ENCODE peak calls at places on chromosomes 16 and 17, in seven cellular contexts. R is PC-3, C is ovary, O is mucosa of descending colon, B is iPS DF 6.9, I is tibial nerve, F is HL-60. Q is an unnamed sample.

GRCh38 chr16:48381201-48381600 is 4.0 kb downstream of the SIAH1 start:
- DNase-seq in F (no peak), O (no peak), C (no peak), I (no peak), B (no peak), R (no peak), Q (peak)

GRCh38 chr16:24538756-24539294 is 541 bp upstream of the RBBP6 start:
- DNase-seq in B (peak), I (no peak), F (no peak), R (peak), O (no peak), C (no peak), Q (no peak)

GRCh38 chr16:87602005-87602790 is at the start of gene JPH3:
- DNase-seq in I (no peak), O (no peak), R (no peak), F (no peak), C (no peak), B (peak), Q (no peak)

GRCh38 chr17:40070895-40071719 is 8.3 kb downstream of the THRA start:
- DNase-seq in O (peak), F (peak), I (peak), R (no peak), C (peak), B (no peak), Q (no peak)

GRCh38 chr17:35907691-35908090 is 22.9 kb downstream of the RDM1 start:
- DNase-seq in B (no peak), R (no peak), F (no peak), O (no peak), C (no peak), I (no peak), Q (no peak)

GRCh38 chr16:17724242-17724898 is 253.6 kb upstream of the XYLT1 start:
- DNase-seq in F (no peak), B (no peak), I (no peak), O (no peak), C (no peak), R (no peak), Q (peak)

GRCh38 chr16:9122342-9122741 is 30.9 kb downstream of the HAPSTR1 start:
- DNase-seq in C (no peak), R (no peak), F (no peak), I (no peak), B (no peak), O (no peak), Q (no peak)

GRCh38 chr17:3834811-3835210 is 11.2 kb downstream of the NCBP3 start:
- DNase-seq in R (no peak), C (no peak), O (no peak), B (no peak), F (peak), I (no peak), Q (no peak)

GRCh38 chr17:45388604-45389325 is 43.9 kb downstream of the ARHGAP27 start:
- DNase-seq in C (no peak), F (no peak), R (peak), O (no peak), I (no peak), B (no peak), Q (peak)

GRCh38 chr17:42536372-42537155 is 523 bp downstream of the NAGLU start:
- DNase-seq in I (peak), B (no peak), R (peak), F (peak), C (peak), O (peak), Q (peak)

DNA sequence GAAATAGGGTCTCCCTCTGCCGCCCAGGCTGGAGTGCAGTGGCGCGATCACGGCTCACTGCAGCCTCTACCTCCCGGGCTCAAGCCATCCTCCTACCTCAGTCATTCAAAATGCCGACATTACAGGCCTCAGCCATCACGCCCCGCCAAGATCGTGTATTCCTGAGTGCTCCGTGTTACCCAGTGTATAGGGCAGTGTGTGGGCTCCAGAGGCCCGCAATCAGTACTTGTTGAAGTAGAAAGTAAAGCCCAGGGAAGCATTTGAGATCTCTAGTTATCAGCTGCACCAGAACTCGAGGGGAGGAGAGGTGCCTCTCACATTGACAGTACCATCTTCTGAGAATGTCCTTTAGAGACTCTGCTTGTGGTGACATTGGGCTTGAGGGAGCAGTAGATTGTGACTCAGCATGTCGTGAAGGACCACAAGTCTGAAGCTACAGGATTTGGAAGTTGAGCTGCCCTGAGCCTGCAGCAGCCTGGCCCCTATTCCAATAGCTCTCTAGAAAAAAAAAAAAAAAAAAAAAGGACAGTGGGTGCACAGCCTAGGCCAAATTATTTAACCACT is 1.1 kb upstream of the PRPSAP1 start:
- DNase-seq in F (peak), I (no peak), O (no peak), C (no peak), B (no peak), R (peak), Q (no peak)
- H3K4me3 ChIP-seq in F (no peak), I (no peak), O (no peak), C (no peak), B (no peak), R (peak), Q (no peak)

GRCh38 chr17:78173025-78173715 is 4.8 kb downstream of the SYNGR2 start:
- DNase-seq in O (peak), C (no peak), I (no peak), R (no peak), F (no peak), B (no peak), Q (no peak)

GRCh38 chr17:78175643-78175981 is 7.2 kb downstream of the SYNGR2 start:
- DNase-seq in I (no peak), B (no peak), F (no peak), O (no peak), R (no peak), C (no peak), Q (no peak)

GRCh38 chr17:78174870-78175642 is 6.7 kb downstream of the SYNGR2 start:
- DNase-seq in B (no peak), C (no peak), I (no peak), O (peak), F (no peak), R (no peak), Q (no peak)

GRCh38 chr17:78172284-78173024 is 4.1 kb downstream of the SYNGR2 start:
- DNase-seq in R (no peak), I (no peak), B (no peak), C (peak), F (peak), O (peak), Q (no peak)

GRCh38 chr17:78174332-78174869 is 6.0 kb downstream of the SYNGR2 start:
- DNase-seq in F (no peak), C (no peak), O (peak), R (peak), B (no peak), I (no peak), Q (no peak)
- H3K4me3 ChIP-seq in F (no peak), C (no peak), O (no peak), R (no peak), B (no peak), I (no peak), Q (no peak)

DNA sequence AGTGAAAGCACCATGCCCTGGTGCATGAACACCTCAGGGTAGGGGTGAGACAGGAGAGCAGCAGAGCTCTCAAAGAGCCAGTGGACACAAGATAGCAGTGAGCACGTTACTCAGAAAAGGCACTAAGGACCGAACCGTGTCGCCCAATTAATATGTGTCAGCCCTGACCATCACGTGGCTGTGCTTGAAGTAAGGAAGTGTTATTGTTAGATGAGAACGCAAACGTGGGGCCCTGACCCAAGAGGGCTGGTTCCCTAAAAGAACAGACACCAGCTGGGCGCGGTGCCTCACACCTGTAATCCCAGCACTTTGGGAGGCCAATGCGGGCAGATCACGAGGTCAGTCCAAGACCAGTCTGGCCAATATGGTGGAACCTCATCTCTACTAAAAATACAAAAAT is 16.3 kb downstream of the AXIN1 start:
- DNase-seq in C (no peak), I (no peak), O (no peak), F (peak), R (no peak), B (no peak), Q (no peak)
- H3K4me3 ChIP-seq in C (no peak), I (no peak), O (no peak), F (no peak), R (no peak), B (no peak), Q (no peak)

DNA sequence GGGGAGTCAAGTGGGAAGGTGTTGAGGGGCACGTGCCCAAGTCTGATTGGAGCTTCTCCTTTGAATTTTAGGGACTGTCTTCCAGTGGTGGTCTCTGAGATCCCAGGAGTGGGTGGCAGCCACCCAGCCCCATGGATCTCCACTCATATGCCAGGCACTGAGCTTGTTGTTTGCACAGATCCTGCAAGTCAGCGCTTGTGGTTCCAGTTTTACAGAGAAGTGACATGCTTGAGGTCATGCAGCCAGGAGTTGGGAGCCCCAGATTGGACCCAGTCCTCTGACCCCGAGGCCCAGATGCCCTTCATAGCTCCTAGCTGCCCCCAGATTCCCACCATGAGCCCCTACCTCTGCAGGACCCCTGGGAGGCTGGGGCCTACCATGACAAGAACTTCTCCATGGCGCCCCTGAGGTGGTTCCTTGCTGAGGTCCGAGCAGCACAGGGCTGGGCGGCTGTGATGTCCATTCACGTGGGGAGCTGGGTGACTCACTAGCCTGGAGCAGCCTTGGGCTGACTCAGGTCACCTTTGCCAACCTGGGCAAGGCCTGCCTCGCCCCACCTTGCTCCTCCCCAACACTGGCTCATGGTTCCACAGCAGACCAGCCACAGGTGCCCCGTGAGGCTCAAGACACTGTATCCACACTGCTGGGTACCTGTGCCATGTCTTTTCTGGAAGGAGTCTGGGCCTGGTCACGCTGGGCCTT is 47.4 kb downstream of the RAI1 start:
- DNase-seq in F (no peak), I (no peak), B (no peak), R (peak), C (no peak), O (no peak), Q (no peak)
- H3K4me3 ChIP-seq in F (no peak), I (no peak), B (no peak), R (no peak), C (no peak), O (no peak), Q (no peak)

GRCh38 chr16:3186946-3187690 is 886 bp upstream of the OR1F1 start:
- DNase-seq in O (no peak), I (no peak), R (no peak), F (no peak), B (no peak), C (no peak), Q (no peak)
- H3K4me3 ChIP-seq in O (no peak), I (no peak), R (no peak), F (no peak), B (no peak), C (no peak), Q (no peak)

DNA sequence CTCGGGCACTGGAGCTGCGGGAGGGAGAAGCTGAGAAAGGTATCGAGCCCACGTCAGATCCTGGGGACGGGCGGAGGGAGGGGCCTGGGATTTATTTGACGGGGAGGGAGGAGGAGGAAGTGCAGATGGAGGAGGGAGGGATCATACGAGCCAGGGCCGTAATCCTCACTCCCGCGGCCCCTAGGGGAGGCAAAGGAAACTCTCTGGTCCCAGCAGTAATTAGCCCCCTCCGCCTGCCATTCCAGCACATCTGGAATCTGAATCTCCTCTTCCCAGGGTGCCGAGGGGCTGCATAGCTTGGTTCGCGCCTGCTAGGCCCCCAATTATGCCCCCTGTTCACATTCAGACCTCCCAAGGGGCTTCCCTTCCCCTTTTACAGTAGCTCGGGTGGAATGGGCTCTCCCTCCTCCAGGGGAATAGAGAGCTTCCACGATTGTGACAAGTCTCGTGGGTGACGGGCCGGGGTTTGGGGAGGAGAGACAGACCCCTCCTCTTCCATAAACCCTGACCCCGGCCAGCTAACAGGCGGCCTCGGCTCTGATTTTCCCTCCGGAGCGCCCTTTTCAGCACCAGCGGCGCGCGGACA is at the start of gene SEZ6L2:
- DNase-seq in B (peak), I (no peak), R (peak), F (peak), C (peak), O (peak), Q (peak)
- H3K4me3 ChIP-seq in B (peak), I (peak), R (peak), F (peak), C (peak), O (peak), Q (peak)

DNA sequence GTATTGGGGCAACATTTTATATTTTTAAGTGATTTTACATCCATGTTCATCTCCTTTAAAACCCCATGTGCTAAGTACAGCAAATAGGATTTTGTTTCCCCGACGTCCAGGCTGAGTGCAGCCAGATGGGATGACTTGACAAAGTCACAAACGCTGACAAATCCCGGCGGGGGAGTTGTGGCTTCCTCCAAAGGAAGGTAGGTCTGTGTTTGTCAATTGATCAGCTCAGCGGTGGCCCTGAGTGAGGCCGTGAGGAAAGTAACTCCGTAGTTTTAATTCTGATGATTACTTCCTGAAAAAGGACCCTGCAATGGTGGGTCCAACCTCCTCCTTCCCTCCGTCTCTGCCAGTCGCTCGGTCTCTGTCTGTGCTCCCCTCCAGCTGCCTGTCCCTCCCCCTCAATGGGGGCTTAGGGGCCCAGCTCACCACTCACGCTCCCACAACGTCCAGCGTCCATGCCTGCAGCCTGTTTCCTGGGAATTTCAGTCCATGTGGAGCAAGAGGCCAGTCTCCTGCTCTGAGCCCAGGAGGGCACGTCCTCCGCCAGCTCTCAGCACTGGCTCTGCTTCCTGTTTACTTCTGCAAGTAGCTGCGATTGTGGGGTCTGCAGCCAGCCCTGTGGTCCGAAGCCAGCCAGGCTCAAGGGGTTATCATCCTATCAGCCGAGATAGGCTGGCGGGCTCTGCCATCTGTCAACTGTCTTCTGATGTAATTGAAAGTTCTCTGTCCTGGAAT is 209.4 kb upstream of the FOXF1 start:
- DNase-seq in O (no peak), R (no peak), B (no peak), F (no peak), I (no peak), C (no peak), Q (peak)
- H3K4me3 ChIP-seq in O (no peak), R (no peak), B (no peak), F (no peak), I (no peak), C (no peak), Q (peak)

GRCh38 chr17:47731396-47731795 is 1.6 kb upstream of the TBX21 start:
- DNase-seq in I (no peak), O (no peak), R (no peak), C (no peak), B (no peak), F (no peak), Q (no peak)

GRCh38 chr17:47733414-47734288 is 615 bp downstream of the TBX21 start:
- DNase-seq in I (no peak), C (no peak), F (no peak), B (no peak), O (no peak), R (no peak), Q (no peak)

GRCh38 chr17:47730681-47731080 is 2.4 kb upstream of the TBX21 start:
- DNase-seq in F (no peak), I (no peak), B (no peak), O (no peak), R (no peak), C (no peak), Q (no peak)

GRCh38 chr17:47733047-47733413 is at the start of gene TBX21:
- DNase-seq in I (peak), B (no peak), F (peak), O (peak), R (no peak), C (no peak), Q (peak)

GRCh38 chr17:47732399-47733046 is 513 bp upstream of the TBX21 start:
- DNase-seq in C (no peak), I (no peak), R (no peak), F (no peak), B (no peak), O (no peak), Q (no peak)
- H3K4me3 ChIP-seq in C (no peak), I (no peak), R (no peak), F (no peak), B (peak), O (no peak), Q (no peak)